ENCODE peak calls at places on chromosome 15, in six cellular contexts. T, R, Y, S, Z and B are unnamed samples.

GRCh38 chr15:45641374-45641778 is 6.5 kb downstream of the SQOR start:
- DNase-seq in T (no peak), Z (no peak), R (peak), Y (peak), S (peak), B (peak)

GRCh38 chr15:85458764-85459163 is 78.4 kb downstream of the AKAP13 start:
- DNase-seq in S (peak), T (no peak), Z (no peak), Y (peak), R (no peak), B (no peak)

GRCh38 chr15:30962079-30962478 is 29.3 kb downstream of the MTMR10 start:
- DNase-seq in T (no peak), S (no peak), Y (peak), R (no peak), Z (no peak), B (no peak)

GRCh38 chr15:68389936-68390790 is 41.8 kb downstream of the ITGA11 start:
- DNase-seq in T (no peak), Y (peak), S (peak), R (peak), Z (no peak), B (peak)

GRCh38 chr15:36601497-36601932 is 22.1 kb downstream of the CDIN1 start:
- DNase-seq in T (peak), Y (no peak), R (peak), Z (peak), S (peak), B (peak)

GRCh38 chr15:31488437-31489204 is 162.0 kb downstream of the KLF13 start:
- DNase-seq in Z (peak), Y (peak), T (no peak), S (peak), R (peak), B (peak)

GRCh38 chr15:86735244-86736040 is 655.8 kb downstream of the AGBL1 start:
- DNase-seq in Y (peak), S (no peak), R (no peak), T (no peak), Z (no peak), B (no peak)

GRCh38 chr15:99345832-99346462 is 94.7 kb downstream of the LRRC28 start:
- DNase-seq in R (no peak), Y (no peak), S (no peak), T (no peak), Z (no peak), B (no peak)

GRCh38 chr15:56739474-56739873 is 6.2 kb upstream of the ZNF280D start:
- DNase-seq in T (no peak), Y (no peak), S (no peak), Z (no peak), R (no peak), B (no peak)

GRCh38 chr15:80710635-80711553 is 15.8 kb downstream of the ABHD17C start:
- DNase-seq in Z (no peak), T (no peak), R (no peak), Y (peak), S (peak), B (no peak)

GRCh38 chr15:41656188-41656587 is 4.0 kb upstream of the MGA start:
- DNase-seq in T (no peak), Y (no peak), R (no peak), S (no peak), Z (no peak), B (peak)

GRCh38 chr15:87212041-87212440 is 1044.5 kb downstream of the NTRK3 start:
- DNase-seq in R (no peak), T (no peak), S (peak), Z (no peak), Y (no peak), B (no peak)

GRCh38 chr15:31489801-31490646 is 163.4 kb downstream of the KLF13 start:
- DNase-seq in Z (no peak), R (no peak), S (peak), Y (peak), T (no peak), B (peak)

GRCh38 chr15:89599021-89599420 is 23.8 kb downstream of the TICRR start:
- DNase-seq in R (no peak), T (no peak), Z (no peak), S (no peak), Y (no peak), B (no peak)

GRCh38 chr15:66115568-66116206 is 137.9 kb downstream of the MEGF11 start:
- DNase-seq in S (no peak), Y (peak), T (no peak), R (no peak), Z (no peak), B (peak)

GRCh38 chr15:73940061-73940981 is 14.1 kb downstream of the LOXL1 start:
- DNase-seq in R (no peak), Z (no peak), Y (no peak), S (no peak), T (no peak), B (peak)

GRCh38 chr15:38559908-38560307 is 4.7 kb downstream of the RASGRP1 start:
- DNase-seq in Z (no peak), T (no peak), S (no peak), R (no peak), Y (no peak), B (no peak)

GRCh38 chr15:76151599-76151974 is 91.8 kb downstream of the TMEM266 start:
- DNase-seq in R (no peak), T (no peak), Y (no peak), S (no peak), Z (no peak), B (no peak)

GRCh38 chr15:89383635-89384604 is 49.3 kb upstream of the POLG start:
- DNase-seq in Y (peak), T (peak), Z (no peak), R (no peak), S (no peak), B (peak)

GRCh38 chr15:28885630-28886430 is at the start of gene APBA2:
- DNase-seq in Y (no peak), T (no peak), R (no peak), Z (no peak), S (peak), B (peak)

GRCh38 chr15:67762610-67763368 is 62.5 kb upstream of the SKOR1 start:
- DNase-seq in S (no peak), R (no peak), Z (no peak), Y (no peak), T (no peak), B (peak)

GRCh38 chr15:89307046-89307587 is 27.5 kb downstream of the POLG start:
- DNase-seq in R (no peak), Z (no peak), S (peak), T (no peak), Y (peak), B (peak)

GRCh38 chr15:58179741-58180381 is 41.7 kb downstream of the AQP9 start:
- DNase-seq in T (no peak), R (no peak), Z (no peak), Y (peak), S (peak), B (no peak)

GRCh38 chr15:89112341-89112971 is 24.2 kb downstream of the ABHD2 start:
- DNase-seq in Z (no peak), Y (no peak), T (peak), R (no peak), S (peak), B (no peak)

GRCh38 chr15:48373855-48374421 is 42.7 kb downstream of the DUT start:
- DNase-seq in Z (no peak), T (peak), Y (peak), R (no peak), S (peak), B (peak)

GRCh38 chr15:69830425-69830824 is 267.3 kb downstream of the TLE3 start:
- DNase-seq in Y (no peak), Z (no peak), R (no peak), S (no peak), T (no peak), B (no peak)

GRCh38 chr15:89591834-89592233 is 16.6 kb downstream of the TICRR start:
- DNase-seq in R (no peak), T (no peak), Z (no peak), Y (no peak), S (peak), B (no peak)

GRCh38 chr15:57327985-57328471 is 48.3 kb upstream of the CGNL1 start:
- DNase-seq in S (peak), T (no peak), Z (no peak), Y (no peak), R (peak), B (peak)

GRCh38 chr15:60966316-60966715 is 262.8 kb downstream of the RORA start:
- DNase-seq in S (no peak), R (no peak), T (no peak), Y (no peak), Z (no peak), B (peak)

GRCh38 chr15:27486036-27486435 is 515.1 kb downstream of the GABRG3 start:
- DNase-seq in T (no peak), Z (no peak), R (no peak), Y (no peak), S (no peak), B (no peak)

GRCh38 chr15:82963356-82964341 is 11.1 kb upstream of the HOMER2 start:
- DNase-seq in Z (no peak), S (no peak), R (no peak), Y (peak), T (no peak), B (no peak)

GRCh38 chr15:92277776-92278175 is 115.9 kb upstream of the ST8SIA2 start:
- DNase-seq in S (peak), Z (no peak), R (no peak), Y (peak), T (no peak), B (no peak)

GRCh38 chr15:95557226-95558046 is 773.1 kb upstream of the NR2F2 start:
- DNase-seq in T (no peak), R (peak), Z (no peak), Y (peak), S (peak), B (peak)

GRCh38 chr15:81056276-81056675 is 55.6 kb downstream of the TLNRD1 start:
- DNase-seq in T (no peak), R (no peak), S (no peak), Z (no peak), Y (no peak), B (peak)

GRCh38 chr15:57079446-57079845 is 161.0 kb downstream of the TCF12 start:
- DNase-seq in R (no peak), S (peak), Z (no peak), Y (no peak), T (no peak), B (no peak)

GRCh38 chr15:23457890-23458289 is 10.8 kb upstream of the GOLGA6L2 start:
- DNase-seq in Z (no peak), Y (no peak), T (no peak), R (no peak), S (no peak), B (peak)

GRCh38 chr15:74220475-74221248 is 15.5 kb upstream of the CCDC33 start:
- DNase-seq in R (no peak), S (no peak), T (no peak), Y (no peak), Z (no peak), B (no peak)

DNA sequence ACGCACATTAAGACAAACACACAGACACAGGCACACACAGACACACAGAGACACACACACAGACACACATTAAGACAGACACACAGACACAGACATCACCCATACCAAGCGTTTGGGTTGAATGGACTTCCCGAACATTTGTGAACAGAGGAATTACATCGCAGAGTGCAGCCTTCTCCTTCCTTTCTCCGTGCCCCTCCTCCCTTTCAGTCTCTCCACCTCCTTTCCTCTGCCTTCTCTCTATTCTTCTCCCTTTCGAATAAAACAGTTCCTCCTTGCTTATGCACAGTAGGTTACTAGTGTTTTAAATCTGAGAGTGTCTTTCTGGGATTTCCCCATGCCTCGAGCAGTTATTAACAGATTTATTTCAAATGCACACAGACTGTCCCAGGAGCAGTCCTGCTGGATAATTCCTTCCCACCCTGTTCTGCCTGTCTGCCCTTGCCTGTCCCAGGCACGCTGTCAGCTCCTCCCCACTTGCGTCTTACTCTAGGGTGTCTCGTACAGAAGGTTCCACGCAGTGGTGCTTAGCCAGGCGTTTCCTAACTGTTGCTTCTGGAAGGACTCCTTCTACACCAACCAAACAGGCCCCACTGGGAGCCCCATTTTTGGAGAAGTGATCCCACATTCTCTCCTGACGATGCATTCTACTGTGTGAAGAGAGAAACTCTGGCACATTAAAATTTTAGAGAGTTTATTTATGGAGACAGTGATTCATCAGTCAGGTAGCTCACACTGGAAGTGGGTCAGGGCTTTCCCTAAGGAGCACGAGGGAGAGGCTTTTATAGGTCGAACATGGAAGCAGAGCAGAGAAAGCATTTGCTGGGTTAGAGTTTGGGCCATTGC is 163.8 kb downstream of the SV2B start:
- DNase-seq in T (peak), R (no peak), Z (no peak), Y (peak), S (no peak), B (peak)
- H3K4me3 ChIP-seq in T (peak), R (no peak), Z (peak), Y (no peak), S (no peak), B (no peak)

GRCh38 chr15:53665930-53666329 is 93.5 kb downstream of the WDR72 start:
- DNase-seq in Z (no peak), R (no peak), S (peak), Y (no peak), T (no peak), B (no peak)
- TF ChIP-seq CTCF in Z (no peak), R (no peak), S (peak), Y (no peak), T (no peak), B (no peak)

GRCh38 chr15:63597033-63597790 is at the start of gene FBXL22:
- DNase-seq in S (peak), R (peak), Y (no peak), T (peak), Z (no peak), B (peak)

GRCh38 chr15:63597821-63598220 is 634 bp downstream of the FBXL22 start:
- DNase-seq in S (no peak), Y (no peak), T (no peak), Z (no peak), R (no peak), B (no peak)

GRCh38 chr15:63600001-63600645 is 2.9 kb downstream of the FBXL22 start:
- DNase-seq in T (no peak), Z (no peak), S (no peak), Y (no peak), R (no peak), B (peak)

GRCh38 chr15:63599401-63600000 is 2.3 kb downstream of the FBXL22 start:
- DNase-seq in Z (no peak), T (peak), R (no peak), S (peak), Y (peak), B (peak)

DNA sequence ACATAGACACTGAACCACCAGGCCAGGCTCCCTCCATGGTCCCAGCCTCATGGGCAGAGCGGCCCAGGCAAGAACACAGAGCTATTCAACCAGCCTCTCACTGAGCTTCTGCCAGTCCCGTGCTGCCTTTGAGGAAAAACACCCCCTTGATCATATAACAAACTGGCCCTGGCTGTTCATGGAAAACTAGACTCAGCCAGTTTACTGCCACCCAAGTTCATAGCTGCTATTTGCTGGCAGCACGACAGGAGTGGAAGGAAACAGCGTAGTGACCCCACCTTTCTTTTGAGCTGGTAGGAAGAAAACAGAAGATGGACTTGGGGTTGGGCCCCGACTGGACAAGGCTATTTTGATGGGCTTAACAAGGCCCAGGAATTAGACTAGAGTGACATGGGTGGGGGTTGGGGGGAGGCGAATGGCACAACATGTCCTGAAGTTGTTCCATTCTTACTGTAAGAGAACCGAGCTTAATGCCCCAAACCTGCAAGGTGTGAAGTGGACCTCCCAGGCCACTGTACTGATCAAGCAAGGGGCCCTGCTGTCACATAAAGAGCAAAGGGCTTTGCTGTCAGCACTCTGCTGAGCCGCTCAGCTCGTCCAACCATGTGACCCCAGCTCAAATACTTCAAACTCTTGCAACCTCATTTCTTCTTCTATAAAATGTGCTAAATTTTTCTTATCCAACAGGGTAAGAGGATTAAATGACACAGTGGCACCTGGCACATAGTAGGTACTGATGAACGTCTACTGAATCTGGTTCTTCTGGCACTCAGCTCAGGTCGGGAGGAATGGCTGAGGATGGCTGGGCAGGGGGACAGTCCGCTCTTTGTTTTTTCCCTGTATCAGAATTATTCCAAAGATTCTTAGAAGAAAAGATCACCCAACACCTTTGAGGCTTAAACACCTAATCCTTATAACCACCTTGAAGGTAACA is 1.5 kb downstream of the FBXL22 start:
- DNase-seq in Y (no peak), S (no peak), T (no peak), R (no peak), Z (no peak), B (no peak)
- H3K4me3 ChIP-seq in Y (no peak), S (no peak), T (peak), R (no peak), Z (peak), B (no peak)

GRCh38 chr15:71601038-71601869 is 209.1 kb upstream of the NR2E3 start:
- DNase-seq in T (no peak), Y (no peak), R (no peak), Z (no peak), S (no peak), B (peak)
- TF ChIP-seq CTCF in T (no peak), Y (no peak), R (no peak), Z (no peak), S (no peak), B (no peak)

DNA sequence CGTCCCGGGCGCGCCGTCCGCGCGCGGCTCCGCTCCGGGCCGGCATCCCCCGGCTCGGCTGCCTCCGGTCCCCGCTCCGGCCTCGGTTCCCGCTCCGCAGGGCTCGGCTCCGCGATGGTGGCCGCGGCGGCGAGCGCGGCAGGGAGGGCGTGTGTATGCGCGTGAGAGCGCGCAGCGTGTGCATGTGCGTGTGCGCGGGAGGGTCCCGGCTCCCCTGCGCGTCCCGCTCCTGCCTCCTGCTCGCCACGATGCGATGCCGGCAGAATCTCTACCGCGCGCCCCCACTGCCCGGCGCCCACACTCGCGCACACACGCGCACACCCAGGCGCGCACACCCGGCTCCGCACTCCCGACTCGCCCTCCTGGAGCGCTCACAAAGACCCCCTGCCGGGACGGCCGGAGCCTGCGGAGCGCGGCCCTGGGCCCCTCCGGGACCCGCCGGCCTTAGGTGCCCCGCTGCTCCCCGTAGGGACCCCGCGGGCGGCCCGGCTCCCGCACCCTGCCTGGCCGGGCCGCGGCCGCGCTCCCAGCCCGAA is 186.6 kb upstream of the LINGO1 start:
- DNase-seq in R (no peak), Y (no peak), T (no peak), Z (no peak), S (no peak), B (no peak)
- H3K4me3 ChIP-seq in R (no peak), Y (peak), T (peak), Z (peak), S (no peak), B (no peak)

DNA sequence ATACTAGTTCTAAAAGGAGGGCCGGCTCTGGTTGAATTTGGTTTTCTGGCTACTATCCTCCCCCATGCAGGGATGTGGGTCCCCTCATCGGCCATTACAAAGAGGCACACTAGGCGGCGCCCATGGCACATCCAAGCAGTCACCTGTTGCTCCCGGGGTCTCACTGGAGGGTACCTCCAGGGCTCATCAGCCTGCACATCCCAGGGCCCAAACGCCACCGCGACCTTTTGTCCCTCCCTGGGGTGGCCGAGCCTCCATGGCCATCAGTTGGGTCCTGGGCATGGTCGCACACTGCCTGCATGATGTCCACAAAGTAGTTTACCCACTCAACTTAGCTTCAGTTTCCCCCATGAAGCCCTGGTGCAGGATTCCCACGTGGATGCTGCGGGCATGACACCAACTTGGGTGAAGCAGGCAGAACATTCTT is 28.3 kb downstream of the IDH3A start:
- DNase-seq in S (peak), Z (no peak), T (peak), R (no peak), Y (peak), B (peak)
- TF ChIP-seq CTCF in S (peak), Z (peak), T (peak), R (peak), Y (peak), B (peak)